ENCODE peak calls at places on chromosomes 7 and 10, in five cellular contexts. One of them, this sample, is unnamed.

GRCh38 chr7:43612599-43613589 is 30.0 kb downstream of the STK17A start:
- DNase-seq in esophagus muscularis mucosa: no peak
- DNase-seq in thyroid gland: no peak
- DNase-seq in vagina: no peak
- DNase-seq in IMR-90: peak; percentile 61
- DNase-seq in this sample: no peak

GRCh38 chr10:6928531-6929080 is 348.5 kb upstream of the PRKCQ start:
- DNase-seq in esophagus muscularis mucosa: no peak
- DNase-seq in thyroid gland: no peak
- DNase-seq in vagina: no peak
- DNase-seq in IMR-90: no peak
- DNase-seq in this sample: no peak

GRCh38 chr7:21346297-21346696 is 81.6 kb upstream of the SP4 start:
- DNase-seq in esophagus muscularis mucosa: no peak
- DNase-seq in thyroid gland: no peak
- DNase-seq in vagina: no peak
- DNase-seq in IMR-90: no peak
- DNase-seq in this sample: no peak

GRCh38 chr7:2005746-2006145 is 227.0 kb downstream of the MAD1L1 start:
- DNase-seq in esophagus muscularis mucosa: no peak
- DNase-seq in thyroid gland: no peak
- DNase-seq in vagina: no peak
- DNase-seq in IMR-90: no peak
- DNase-seq in this sample: no peak

GRCh38 chr7:134854816-134855215 is 75.4 kb downstream of the CALD1 start:
- DNase-seq in esophagus muscularis mucosa: no peak
- DNase-seq in thyroid gland: no peak
- DNase-seq in vagina: no peak
- DNase-seq in IMR-90: peak; percentile 56
- DNase-seq in this sample: no peak

GRCh38 chr10:110802551-110803238 is 69.0 kb upstream of the PDCD4 start:
- DNase-seq in esophagus muscularis mucosa: no peak
- DNase-seq in thyroid gland: peak; percentile 99
- DNase-seq in vagina: no peak
- DNase-seq in IMR-90: peak; percentile 94
- DNase-seq in this sample: peak; percentile 72

GRCh38 chr7:153507885-153508284 is 544.3 kb upstream of the DPP6 start:
- DNase-seq in esophagus muscularis mucosa: no peak
- DNase-seq in thyroid gland: no peak
- DNase-seq in vagina: no peak
- DNase-seq in IMR-90: no peak
- DNase-seq in this sample: no peak

GRCh38 chr10:44704616-44705015 is 206.5 kb upstream of the TMEM72 start:
- DNase-seq in esophagus muscularis mucosa: no peak
- DNase-seq in thyroid gland: no peak
- DNase-seq in vagina: no peak
- DNase-seq in IMR-90: no peak
- DNase-seq in this sample: no peak

GRCh38 chr10:35456175-35456574 is 119.9 kb downstream of the CCNY start:
- DNase-seq in esophagus muscularis mucosa: no peak
- DNase-seq in thyroid gland: no peak
- DNase-seq in vagina: no peak
- DNase-seq in IMR-90: no peak
- DNase-seq in this sample: no peak

GRCh38 chr7:143958781-143959180 is 4.1 kb downstream of the OR2F1 start:
- DNase-seq in esophagus muscularis mucosa: no peak
- DNase-seq in thyroid gland: no peak
- DNase-seq in vagina: no peak
- DNase-seq in IMR-90: peak; percentile 39
- DNase-seq in this sample: no peak

GRCh38 chr7:99210265-99210970 is 2.5 kb upstream of the KPNA7 start:
- DNase-seq in esophagus muscularis mucosa: no peak
- DNase-seq in thyroid gland: no peak
- DNase-seq in vagina: no peak
- DNase-seq in IMR-90: no peak
- DNase-seq in this sample: no peak

GRCh38 chr10:126969310-126969709 is 64.1 kb downstream of the DOCK1 start:
- DNase-seq in esophagus muscularis mucosa: no peak
- DNase-seq in thyroid gland: peak; percentile 24
- DNase-seq in vagina: no peak
- DNase-seq in IMR-90: no peak
- DNase-seq in this sample: no peak

GRCh38 chr7:774161-775109 is 47.4 kb upstream of the PRKAR1B start:
- DNase-seq in esophagus muscularis mucosa: no peak
- DNase-seq in thyroid gland: peak; percentile 45
- DNase-seq in vagina: no peak
- DNase-seq in IMR-90: peak; percentile 20
- DNase-seq in this sample: peak; percentile 50

GRCh38 chr10:47367646-47368045 is 16.4 kb downstream of the ZNF488 start:
- DNase-seq in esophagus muscularis mucosa: no peak
- DNase-seq in thyroid gland: no peak
- DNase-seq in vagina: no peak
- DNase-seq in IMR-90: no peak
- DNase-seq in this sample: no peak

GRCh38 chr10:124996854-124997215 is 54.9 kb downstream of the ZRANB1 start:
- DNase-seq in esophagus muscularis mucosa: no peak
- DNase-seq in thyroid gland: no peak
- DNase-seq in vagina: no peak
- DNase-seq in IMR-90: no peak
- DNase-seq in this sample: no peak

GRCh38 chr7:155815332-155816191 is 3.3 kb upstream of the SHH start:
- DNase-seq in esophagus muscularis mucosa: no peak
- DNase-seq in thyroid gland: peak; percentile 69
- DNase-seq in vagina: no peak
- DNase-seq in IMR-90: peak; percentile 43
- DNase-seq in this sample: no peak

GRCh38 chr10:114538544-114538906 is 119.5 kb downstream of the ABLIM1 start:
- DNase-seq in esophagus muscularis mucosa: no peak
- DNase-seq in thyroid gland: peak; percentile 89
- DNase-seq in vagina: no peak
- DNase-seq in IMR-90: no peak
- DNase-seq in this sample: no peak

GRCh38 chr7:37942934-37943610 is 22.6 kb downstream of the EPDR1 start:
- DNase-seq in esophagus muscularis mucosa: no peak
- DNase-seq in thyroid gland: peak; percentile 9
- DNase-seq in vagina: no peak
- DNase-seq in IMR-90: no peak
- DNase-seq in this sample: no peak

GRCh38 chr7:105131890-105132289 is 117.9 kb downstream of the KMT2E start:
- DNase-seq in esophagus muscularis mucosa: peak; percentile 21
- DNase-seq in thyroid gland: no peak
- DNase-seq in vagina: no peak
- DNase-seq in IMR-90: no peak
- DNase-seq in this sample: no peak

GRCh38 chr10:70601775-70602174 is 766 bp downstream of the PRF1 start:
- DNase-seq in esophagus muscularis mucosa: no peak
- DNase-seq in thyroid gland: no peak
- DNase-seq in vagina: no peak
- DNase-seq in IMR-90: no peak
- DNase-seq in this sample: no peak

GRCh38 chr10:1411956-1412355 is 325.4 kb downstream of the ADARB2 start:
- DNase-seq in esophagus muscularis mucosa: peak; percentile 57
- DNase-seq in thyroid gland: no peak
- DNase-seq in vagina: peak; percentile 43
- DNase-seq in IMR-90: no peak
- DNase-seq in this sample: no peak

GRCh38 chr10:101843032-101843991 is at the start of gene KCNIP2:
- DNase-seq in esophagus muscularis mucosa: no peak
- DNase-seq in thyroid gland: no peak
- DNase-seq in vagina: no peak
- DNase-seq in IMR-90: no peak
- DNase-seq in this sample: no peak

GRCh38 chr7:123522061-123522460 is 12.3 kb downstream of the IQUB start:
- DNase-seq in esophagus muscularis mucosa: no peak
- DNase-seq in thyroid gland: peak; percentile 87
- DNase-seq in vagina: no peak
- DNase-seq in IMR-90: no peak
- DNase-seq in this sample: no peak

GRCh38 chr10:102450374-102451104 is 804 bp downstream of the C10orf95 start:
- DNase-seq in esophagus muscularis mucosa: no peak
- DNase-seq in thyroid gland: peak; percentile 92
- DNase-seq in vagina: no peak
- DNase-seq in IMR-90: peak; percentile 73
- DNase-seq in this sample: peak; percentile 64

GRCh38 chr10:27826369-27826768 is 80.8 kb upstream of the MKX start:
- DNase-seq in esophagus muscularis mucosa: no peak
- DNase-seq in thyroid gland: no peak
- DNase-seq in vagina: no peak
- DNase-seq in IMR-90: no peak
- DNase-seq in this sample: no peak

DNA sequence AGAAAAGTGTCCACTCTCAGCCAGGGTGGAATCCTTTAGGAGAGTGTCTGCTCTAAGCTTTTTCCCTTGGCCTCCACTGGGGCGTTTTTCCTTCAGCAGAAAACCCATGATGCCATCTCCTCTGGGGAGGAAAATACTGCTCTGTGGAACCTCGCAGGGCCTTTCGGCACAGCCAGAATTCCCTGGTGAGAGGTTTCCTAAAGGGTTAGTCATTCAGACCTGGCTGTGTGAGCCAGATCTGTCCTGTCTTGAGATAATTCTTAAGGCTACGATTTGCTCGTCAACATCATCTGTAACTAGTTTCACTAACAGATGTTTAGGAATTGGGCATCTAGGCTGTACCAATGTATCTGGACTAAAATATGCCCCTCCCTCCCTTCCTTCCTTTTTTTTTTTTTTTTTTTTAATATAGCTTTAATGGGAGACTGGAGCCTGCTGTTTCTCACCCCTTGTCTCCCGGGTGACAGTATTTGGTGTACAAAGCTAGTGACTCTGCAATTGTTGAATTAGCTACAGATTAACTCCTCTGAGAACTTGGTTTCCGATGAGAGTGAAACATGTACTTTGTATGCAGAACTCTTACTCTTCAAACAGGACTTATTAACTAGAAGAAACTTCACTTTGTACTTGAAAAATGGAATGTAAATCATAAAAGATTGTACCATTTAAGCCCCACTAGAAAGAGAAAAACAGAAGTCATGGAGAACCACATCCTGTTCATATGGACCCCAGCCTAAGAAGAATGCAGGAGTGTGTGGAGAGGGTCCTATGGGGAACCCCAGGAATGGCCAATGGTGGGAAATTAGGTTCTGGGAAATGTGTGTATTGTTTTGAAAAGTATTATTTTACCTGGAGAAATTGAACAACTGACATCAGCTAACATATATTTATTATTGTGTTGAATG is 230.9 kb downstream of the CAMK1D start:
- DNase-seq in esophagus muscularis mucosa: no peak
- DNase-seq in thyroid gland: no peak
- DNase-seq in vagina: no peak
- DNase-seq in IMR-90: no peak
- DNase-seq in this sample: no peak
- TF ChIP-seq POLR2A in esophagus muscularis mucosa: no peak
- TF ChIP-seq POLR2A in thyroid gland: no peak
- TF ChIP-seq POLR2A in vagina: no peak
- TF ChIP-seq POLR2A in IMR-90: no peak
- TF ChIP-seq POLR2A in this sample: no peak

GRCh38 chr10:37758074-37758473 is 99.3 kb downstream of the ZNF248 start:
- DNase-seq in esophagus muscularis mucosa: peak; percentile 12
- DNase-seq in thyroid gland: no peak
- DNase-seq in vagina: no peak
- DNase-seq in IMR-90: no peak
- DNase-seq in this sample: no peak
- TF ChIP-seq CTCF in esophagus muscularis mucosa: no peak
- TF ChIP-seq CTCF in thyroid gland: no peak
- TF ChIP-seq CTCF in vagina: no peak
- TF ChIP-seq CTCF in IMR-90: no peak
- TF ChIP-seq CTCF in this sample: no peak

GRCh38 chr10:30431435-30431911 is 2.5 kb upstream of the MAP3K8 start:
- DNase-seq in esophagus muscularis mucosa: no peak
- DNase-seq in thyroid gland: peak; percentile 45
- DNase-seq in vagina: no peak
- DNase-seq in IMR-90: no peak
- DNase-seq in this sample: no peak
- TF ChIP-seq POLR2A in esophagus muscularis mucosa: no peak
- TF ChIP-seq POLR2A in thyroid gland: no peak
- TF ChIP-seq POLR2A in vagina: no peak
- TF ChIP-seq POLR2A in IMR-90: no peak
- TF ChIP-seq POLR2A in this sample: no peak

GRCh38 chr10:59126277-59126676 is 50.2 kb upstream of the PHYHIPL start:
- DNase-seq in esophagus muscularis mucosa: no peak
- DNase-seq in thyroid gland: no peak
- DNase-seq in vagina: no peak
- DNase-seq in IMR-90: no peak
- DNase-seq in this sample: no peak

GRCh38 chr10:59131673-59132072 is 44.8 kb upstream of the PHYHIPL start:
- DNase-seq in esophagus muscularis mucosa: no peak
- DNase-seq in thyroid gland: no peak
- DNase-seq in vagina: no peak
- DNase-seq in IMR-90: no peak
- DNase-seq in this sample: no peak

GRCh38 chr10:59127991-59128390 is 48.5 kb upstream of the PHYHIPL start:
- DNase-seq in esophagus muscularis mucosa: no peak
- DNase-seq in thyroid gland: no peak
- DNase-seq in vagina: no peak
- DNase-seq in IMR-90: no peak
- DNase-seq in this sample: no peak

GRCh38 chr10:59126992-59127391 is 49.5 kb upstream of the PHYHIPL start:
- DNase-seq in esophagus muscularis mucosa: no peak
- DNase-seq in thyroid gland: no peak
- DNase-seq in vagina: no peak
- DNase-seq in IMR-90: no peak
- DNase-seq in this sample: no peak

GRCh38 chr10:59129867-59130266 is 46.6 kb upstream of the PHYHIPL start:
- DNase-seq in esophagus muscularis mucosa: no peak
- DNase-seq in thyroid gland: no peak
- DNase-seq in vagina: no peak
- DNase-seq in IMR-90: no peak
- DNase-seq in this sample: no peak
- TF ChIP-seq CTCF in esophagus muscularis mucosa: no peak
- TF ChIP-seq CTCF in thyroid gland: no peak
- TF ChIP-seq CTCF in vagina: no peak
- TF ChIP-seq CTCF in IMR-90: no peak
- TF ChIP-seq CTCF in this sample: no peak

GRCh38 chr10:22325272-22325947 is 4.5 kb downstream of the BMI1 start:
- DNase-seq in esophagus muscularis mucosa: no peak
- DNase-seq in thyroid gland: peak; percentile 67
- DNase-seq in vagina: no peak
- DNase-seq in IMR-90: peak; percentile 58
- DNase-seq in this sample: no peak
- TF ChIP-seq POLR2A in esophagus muscularis mucosa: no peak
- TF ChIP-seq POLR2A in thyroid gland: no peak
- TF ChIP-seq POLR2A in vagina: no peak
- TF ChIP-seq POLR2A in IMR-90: no peak
- TF ChIP-seq POLR2A in this sample: no peak

GRCh38 chr10:53298443-53298842 is 525.9 kb upstream of the MBL2 start:
- DNase-seq in esophagus muscularis mucosa: no peak
- DNase-seq in thyroid gland: no peak
- DNase-seq in vagina: no peak
- DNase-seq in IMR-90: no peak
- DNase-seq in this sample: no peak
- TF ChIP-seq CTCF in esophagus muscularis mucosa: no peak
- TF ChIP-seq CTCF in thyroid gland: no peak
- TF ChIP-seq CTCF in vagina: no peak
- TF ChIP-seq CTCF in IMR-90: no peak
- TF ChIP-seq CTCF in this sample: no peak